ENCODE peak calls at places on chromosome 21, in four cellular contexts. U is activated T-helper 9 cell treated with anti-CD3 and anti-CD28 coated beads, Interleukin-2, amount 50 U/mL, for 16 hours; W is hippocampal formation; L is amniotic stem cell. V is an unnamed sample.

GRCh38 chr21:31182231-31183129 is 144.2 kb upstream of the KRTAP19-8 start:
- DNase-seq in U (peak; percentile 19), L (no peak), W (no peak), V (no peak)

GRCh38 chr21:15005391-15005790 is 59.4 kb downstream of the NRIP1 start:
- DNase-seq in L (no peak), W (no peak), U (no peak), V (no peak)

GRCh38 chr21:37862536-37862935 is 53.7 kb downstream of the KCNJ6 start:
- DNase-seq in L (no peak), U (no peak), W (no peak), V (no peak)

GRCh38 chr21:23968722-23969647 is 1638.3 kb downstream of the MRPL39 start:
- DNase-seq in L (no peak), U (peak; percentile 22), W (no peak), V (peak; percentile 4)

GRCh38 chr21:34511787-34512451 is at the start of gene KCNE1:
- DNase-seq in U (no peak), W (no peak), L (no peak), V (no peak)

GRCh38 chr21:25329227-25329626 is 278.1 kb downstream of the MRPL39 start:
- DNase-seq in L (no peak), U (no peak), W (no peak), V (peak; percentile 16)

GRCh38 chr21:46325073-46325912 is 1.3 kb downstream of the PCNT start:
- DNase-seq in W (peak; percentile 34), U (peak; percentile 15), L (peak; percentile 31), V (no peak)

GRCh38 chr21:27423073-27423472 is 456.2 kb upstream of the ADAMTS5 start:
- DNase-seq in U (no peak), L (peak; percentile 54), W (no peak), V (peak; percentile 66)

GRCh38 chr21:43842742-43843141 is 22.3 kb upstream of the AGPAT3 start:
- DNase-seq in W (no peak), L (no peak), U (no peak), V (no peak)

GRCh38 chr21:42746593-42747266 is 93.3 kb downstream of the PDE9A start:
- DNase-seq in U (no peak), L (no peak), W (no peak), V (no peak)

GRCh38 chr21:32975811-32976507 is 49.8 kb upstream of the OLIG2 start:
- DNase-seq in L (no peak), W (no peak), U (no peak), V (no peak)